ENCODE peak calls at places on chromosomes 3 and 15, in ten cellular contexts. One of them, this sample, is unnamed.

GRCh38 chr15:66963710-66964109 is 101.7 kb upstream of the SMAD3 start:
- DNase-seq in stimulated activated CD4-positive, alpha-beta T cell treated with anti-CD3 and anti-CD28 coated beads, TNF-alpha, amount 100 ng/mL, for 48 hours: no peak
- DNase-seq in NCI-H2171 treated with DMSO at 0.1 percent for 48 hours: no peak
- DNase-seq in nucleus accumbens: no peak
- DNase-seq in left lung: no peak
- DNase-seq in stimulated activated CD8-positive, alpha-beta memory T cell treated with anti-CD3 and anti-CD28 coated beads, Interleukin-4, amount 100 ng/mL, for 1 hour: no peak
- DNase-seq in fibroblast of lung: no peak
- DNase-seq in endothelial cell: no peak
- DNase-seq in GM23338: no peak
- DNase-seq in T follicular helper cell: no peak
- DNase-seq in this sample: no peak

GRCh38 chr3:177804646-177805045 is 607.4 kb upstream of the TBL1XR1 start:
- DNase-seq in stimulated activated CD4-positive, alpha-beta T cell treated with anti-CD3 and anti-CD28 coated beads, TNF-alpha, amount 100 ng/mL, for 48 hours: no peak
- DNase-seq in NCI-H2171 treated with DMSO at 0.1 percent for 48 hours: no peak
- DNase-seq in nucleus accumbens: no peak
- DNase-seq in left lung: no peak
- DNase-seq in stimulated activated CD8-positive, alpha-beta memory T cell treated with anti-CD3 and anti-CD28 coated beads, Interleukin-4, amount 100 ng/mL, for 1 hour: no peak
- DNase-seq in fibroblast of lung: no peak
- DNase-seq in endothelial cell: no peak
- DNase-seq in GM23338: no peak
- DNase-seq in T follicular helper cell: no peak
- DNase-seq in this sample: no peak

GRCh38 chr15:43279496-43279895 is 12.8 kb upstream of the TGM5 start:
- DNase-seq in stimulated activated CD4-positive, alpha-beta T cell treated with anti-CD3 and anti-CD28 coated beads, TNF-alpha, amount 100 ng/mL, for 48 hours: no peak
- DNase-seq in NCI-H2171 treated with DMSO at 0.1 percent for 48 hours: no peak
- DNase-seq in nucleus accumbens: no peak
- DNase-seq in left lung: no peak
- DNase-seq in stimulated activated CD8-positive, alpha-beta memory T cell treated with anti-CD3 and anti-CD28 coated beads, Interleukin-4, amount 100 ng/mL, for 1 hour: no peak
- DNase-seq in fibroblast of lung: no peak
- DNase-seq in endothelial cell: no peak
- DNase-seq in GM23338: no peak
- DNase-seq in T follicular helper cell: no peak
- DNase-seq in this sample: no peak

GRCh38 chr15:89090791-89091666 is 2.8 kb downstream of the ABHD2 start:
- DNase-seq in stimulated activated CD4-positive, alpha-beta T cell treated with anti-CD3 and anti-CD28 coated beads, TNF-alpha, amount 100 ng/mL, for 48 hours: no peak
- DNase-seq in NCI-H2171 treated with DMSO at 0.1 percent for 48 hours: no peak
- DNase-seq in nucleus accumbens: peak
- DNase-seq in left lung: peak
- DNase-seq in stimulated activated CD8-positive, alpha-beta memory T cell treated with anti-CD3 and anti-CD28 coated beads, Interleukin-4, amount 100 ng/mL, for 1 hour: no peak
- DNase-seq in fibroblast of lung: peak
- DNase-seq in endothelial cell: no peak
- DNase-seq in GM23338: no peak
- DNase-seq in T follicular helper cell: peak
- DNase-seq in this sample: peak

GRCh38 chr3:85933326-85933725 is 974.5 kb downstream of the CADM2 start:
- DNase-seq in stimulated activated CD4-positive, alpha-beta T cell treated with anti-CD3 and anti-CD28 coated beads, TNF-alpha, amount 100 ng/mL, for 48 hours: no peak
- DNase-seq in NCI-H2171 treated with DMSO at 0.1 percent for 48 hours: no peak
- DNase-seq in nucleus accumbens: no peak
- DNase-seq in left lung: no peak
- DNase-seq in stimulated activated CD8-positive, alpha-beta memory T cell treated with anti-CD3 and anti-CD28 coated beads, Interleukin-4, amount 100 ng/mL, for 1 hour: no peak
- DNase-seq in fibroblast of lung: no peak
- DNase-seq in endothelial cell: no peak
- DNase-seq in GM23338: no peak
- DNase-seq in T follicular helper cell: no peak
- DNase-seq in this sample: no peak

GRCh38 chr3:135142530-135142929 is 347.5 kb downstream of the EPHB1 start:
- DNase-seq in stimulated activated CD4-positive, alpha-beta T cell treated with anti-CD3 and anti-CD28 coated beads, TNF-alpha, amount 100 ng/mL, for 48 hours: no peak
- DNase-seq in NCI-H2171 treated with DMSO at 0.1 percent for 48 hours: no peak
- DNase-seq in nucleus accumbens: no peak
- DNase-seq in left lung: no peak
- DNase-seq in stimulated activated CD8-positive, alpha-beta memory T cell treated with anti-CD3 and anti-CD28 coated beads, Interleukin-4, amount 100 ng/mL, for 1 hour: no peak
- DNase-seq in fibroblast of lung: no peak
- DNase-seq in endothelial cell: no peak
- DNase-seq in GM23338: no peak
- DNase-seq in T follicular helper cell: no peak
- DNase-seq in this sample: no peak

GRCh38 chr3:137769321-137770065 is 5.4 kb downstream of the SOX14 start:
- DNase-seq in stimulated activated CD4-positive, alpha-beta T cell treated with anti-CD3 and anti-CD28 coated beads, TNF-alpha, amount 100 ng/mL, for 48 hours: no peak
- DNase-seq in NCI-H2171 treated with DMSO at 0.1 percent for 48 hours: no peak
- DNase-seq in nucleus accumbens: no peak
- DNase-seq in left lung: peak
- DNase-seq in stimulated activated CD8-positive, alpha-beta memory T cell treated with anti-CD3 and anti-CD28 coated beads, Interleukin-4, amount 100 ng/mL, for 1 hour: no peak
- DNase-seq in fibroblast of lung: no peak
- DNase-seq in endothelial cell: peak
- DNase-seq in GM23338: peak
- DNase-seq in T follicular helper cell: no peak
- DNase-seq in this sample: no peak

GRCh38 chr3:67481126-67481525 is 173.3 kb downstream of the SUCLG2 start:
- DNase-seq in stimulated activated CD4-positive, alpha-beta T cell treated with anti-CD3 and anti-CD28 coated beads, TNF-alpha, amount 100 ng/mL, for 48 hours: no peak
- DNase-seq in NCI-H2171 treated with DMSO at 0.1 percent for 48 hours: no peak
- DNase-seq in nucleus accumbens: no peak
- DNase-seq in left lung: no peak
- DNase-seq in stimulated activated CD8-positive, alpha-beta memory T cell treated with anti-CD3 and anti-CD28 coated beads, Interleukin-4, amount 100 ng/mL, for 1 hour: no peak
- DNase-seq in fibroblast of lung: no peak
- DNase-seq in endothelial cell: no peak
- DNase-seq in GM23338: no peak
- DNase-seq in T follicular helper cell: no peak
- DNase-seq in this sample: no peak

GRCh38 chr15:89128320-89129122 is 40.3 kb downstream of the ABHD2 start:
- DNase-seq in stimulated activated CD4-positive, alpha-beta T cell treated with anti-CD3 and anti-CD28 coated beads, TNF-alpha, amount 100 ng/mL, for 48 hours: no peak
- DNase-seq in NCI-H2171 treated with DMSO at 0.1 percent for 48 hours: no peak
- DNase-seq in nucleus accumbens: no peak
- DNase-seq in left lung: no peak
- DNase-seq in stimulated activated CD8-positive, alpha-beta memory T cell treated with anti-CD3 and anti-CD28 coated beads, Interleukin-4, amount 100 ng/mL, for 1 hour: no peak
- DNase-seq in fibroblast of lung: no peak
- DNase-seq in endothelial cell: no peak
- DNase-seq in GM23338: no peak
- DNase-seq in T follicular helper cell: no peak
- DNase-seq in this sample: no peak

GRCh38 chr15:56249080-56249479 is 5.4 kb upstream of the RFX7 start:
- DNase-seq in stimulated activated CD4-positive, alpha-beta T cell treated with anti-CD3 and anti-CD28 coated beads, TNF-alpha, amount 100 ng/mL, for 48 hours: no peak
- DNase-seq in NCI-H2171 treated with DMSO at 0.1 percent for 48 hours: peak
- DNase-seq in nucleus accumbens: no peak
- DNase-seq in left lung: no peak
- DNase-seq in stimulated activated CD8-positive, alpha-beta memory T cell treated with anti-CD3 and anti-CD28 coated beads, Interleukin-4, amount 100 ng/mL, for 1 hour: no peak
- DNase-seq in fibroblast of lung: peak
- DNase-seq in endothelial cell: peak
- DNase-seq in GM23338: peak
- DNase-seq in T follicular helper cell: no peak
- DNase-seq in this sample: peak

GRCh38 chr3:20575153-20575552 is 389.1 kb upstream of the SGO1 start:
- DNase-seq in stimulated activated CD4-positive, alpha-beta T cell treated with anti-CD3 and anti-CD28 coated beads, TNF-alpha, amount 100 ng/mL, for 48 hours: no peak
- DNase-seq in NCI-H2171 treated with DMSO at 0.1 percent for 48 hours: no peak
- DNase-seq in nucleus accumbens: no peak
- DNase-seq in left lung: no peak
- DNase-seq in stimulated activated CD8-positive, alpha-beta memory T cell treated with anti-CD3 and anti-CD28 coated beads, Interleukin-4, amount 100 ng/mL, for 1 hour: no peak
- DNase-seq in fibroblast of lung: peak
- DNase-seq in endothelial cell: no peak
- DNase-seq in GM23338: no peak
- DNase-seq in T follicular helper cell: no peak
- DNase-seq in this sample: no peak

GRCh38 chr3:140206196-140207040 is 271.4 kb downstream of the CLSTN2 start:
- DNase-seq in stimulated activated CD4-positive, alpha-beta T cell treated with anti-CD3 and anti-CD28 coated beads, TNF-alpha, amount 100 ng/mL, for 48 hours: no peak
- DNase-seq in NCI-H2171 treated with DMSO at 0.1 percent for 48 hours: peak
- DNase-seq in nucleus accumbens: no peak
- DNase-seq in left lung: no peak
- DNase-seq in stimulated activated CD8-positive, alpha-beta memory T cell treated with anti-CD3 and anti-CD28 coated beads, Interleukin-4, amount 100 ng/mL, for 1 hour: no peak
- DNase-seq in fibroblast of lung: peak
- DNase-seq in endothelial cell: peak
- DNase-seq in GM23338: peak
- DNase-seq in T follicular helper cell: no peak
- DNase-seq in this sample: peak

GRCh38 chr3:133574260-133574881 is 885 bp downstream of the CDV3 start:
- DNase-seq in stimulated activated CD4-positive, alpha-beta T cell treated with anti-CD3 and anti-CD28 coated beads, TNF-alpha, amount 100 ng/mL, for 48 hours: peak
- DNase-seq in NCI-H2171 treated with DMSO at 0.1 percent for 48 hours: no peak
- DNase-seq in nucleus accumbens: no peak
- DNase-seq in left lung: peak
- DNase-seq in stimulated activated CD8-positive, alpha-beta memory T cell treated with anti-CD3 and anti-CD28 coated beads, Interleukin-4, amount 100 ng/mL, for 1 hour: peak
- DNase-seq in fibroblast of lung: peak
- DNase-seq in endothelial cell: peak
- DNase-seq in GM23338: peak
- DNase-seq in T follicular helper cell: peak
- DNase-seq in this sample: no peak

GRCh38 chr15:77653832-77654480 is 21.2 kb upstream of the LINGO1 start:
- DNase-seq in stimulated activated CD4-positive, alpha-beta T cell treated with anti-CD3 and anti-CD28 coated beads, TNF-alpha, amount 100 ng/mL, for 48 hours: no peak
- DNase-seq in NCI-H2171 treated with DMSO at 0.1 percent for 48 hours: no peak
- DNase-seq in nucleus accumbens: no peak
- DNase-seq in left lung: no peak
- DNase-seq in stimulated activated CD8-positive, alpha-beta memory T cell treated with anti-CD3 and anti-CD28 coated beads, Interleukin-4, amount 100 ng/mL, for 1 hour: no peak
- DNase-seq in fibroblast of lung: no peak
- DNase-seq in endothelial cell: no peak
- DNase-seq in GM23338: no peak
- DNase-seq in T follicular helper cell: no peak
- DNase-seq in this sample: no peak

GRCh38 chr3:31960793-31961431 is 20.1 kb downstream of the OSBPL10 start:
- DNase-seq in stimulated activated CD4-positive, alpha-beta T cell treated with anti-CD3 and anti-CD28 coated beads, TNF-alpha, amount 100 ng/mL, for 48 hours: no peak
- DNase-seq in NCI-H2171 treated with DMSO at 0.1 percent for 48 hours: peak
- DNase-seq in nucleus accumbens: no peak
- DNase-seq in left lung: no peak
- DNase-seq in stimulated activated CD8-positive, alpha-beta memory T cell treated with anti-CD3 and anti-CD28 coated beads, Interleukin-4, amount 100 ng/mL, for 1 hour: no peak
- DNase-seq in fibroblast of lung: peak
- DNase-seq in endothelial cell: no peak
- DNase-seq in GM23338: peak
- DNase-seq in T follicular helper cell: no peak
- DNase-seq in this sample: no peak

GRCh38 chr3:106573605-106574004 is 704.8 kb upstream of the CBLB start:
- DNase-seq in stimulated activated CD4-positive, alpha-beta T cell treated with anti-CD3 and anti-CD28 coated beads, TNF-alpha, amount 100 ng/mL, for 48 hours: no peak
- DNase-seq in NCI-H2171 treated with DMSO at 0.1 percent for 48 hours: peak
- DNase-seq in nucleus accumbens: no peak
- DNase-seq in left lung: no peak
- DNase-seq in stimulated activated CD8-positive, alpha-beta memory T cell treated with anti-CD3 and anti-CD28 coated beads, Interleukin-4, amount 100 ng/mL, for 1 hour: no peak
- DNase-seq in fibroblast of lung: no peak
- DNase-seq in endothelial cell: no peak
- DNase-seq in GM23338: no peak
- DNase-seq in T follicular helper cell: no peak
- DNase-seq in this sample: no peak

GRCh38 chr3:47964740-47965139 is 51.5 kb downstream of the MAP4 start:
- DNase-seq in stimulated activated CD4-positive, alpha-beta T cell treated with anti-CD3 and anti-CD28 coated beads, TNF-alpha, amount 100 ng/mL, for 48 hours: no peak
- DNase-seq in NCI-H2171 treated with DMSO at 0.1 percent for 48 hours: no peak
- DNase-seq in nucleus accumbens: no peak
- DNase-seq in left lung: no peak
- DNase-seq in stimulated activated CD8-positive, alpha-beta memory T cell treated with anti-CD3 and anti-CD28 coated beads, Interleukin-4, amount 100 ng/mL, for 1 hour: no peak
- DNase-seq in fibroblast of lung: peak
- DNase-seq in endothelial cell: no peak
- DNase-seq in GM23338: no peak
- DNase-seq in T follicular helper cell: no peak
- DNase-seq in this sample: no peak

GRCh38 chr3:172209333-172210321 is 170.2 kb downstream of the FNDC3B start:
- DNase-seq in stimulated activated CD4-positive, alpha-beta T cell treated with anti-CD3 and anti-CD28 coated beads, TNF-alpha, amount 100 ng/mL, for 48 hours: no peak
- DNase-seq in NCI-H2171 treated with DMSO at 0.1 percent for 48 hours: no peak
- DNase-seq in nucleus accumbens: peak
- DNase-seq in left lung: no peak
- DNase-seq in stimulated activated CD8-positive, alpha-beta memory T cell treated with anti-CD3 and anti-CD28 coated beads, Interleukin-4, amount 100 ng/mL, for 1 hour: no peak
- DNase-seq in fibroblast of lung: no peak
- DNase-seq in endothelial cell: no peak
- DNase-seq in GM23338: no peak
- DNase-seq in T follicular helper cell: no peak
- DNase-seq in this sample: peak

GRCh38 chr3:108879915-108880314 is 57.3 kb downstream of the TRAT1 start:
- DNase-seq in stimulated activated CD4-positive, alpha-beta T cell treated with anti-CD3 and anti-CD28 coated beads, TNF-alpha, amount 100 ng/mL, for 48 hours: no peak
- DNase-seq in NCI-H2171 treated with DMSO at 0.1 percent for 48 hours: no peak
- DNase-seq in nucleus accumbens: no peak
- DNase-seq in left lung: no peak
- DNase-seq in stimulated activated CD8-positive, alpha-beta memory T cell treated with anti-CD3 and anti-CD28 coated beads, Interleukin-4, amount 100 ng/mL, for 1 hour: no peak
- DNase-seq in fibroblast of lung: no peak
- DNase-seq in endothelial cell: no peak
- DNase-seq in GM23338: peak
- DNase-seq in T follicular helper cell: no peak
- DNase-seq in this sample: no peak

GRCh38 chr3:43770426-43771103 is 79.8 kb downstream of the ABHD5 start:
- DNase-seq in stimulated activated CD4-positive, alpha-beta T cell treated with anti-CD3 and anti-CD28 coated beads, TNF-alpha, amount 100 ng/mL, for 48 hours: no peak
- DNase-seq in NCI-H2171 treated with DMSO at 0.1 percent for 48 hours: no peak
- DNase-seq in nucleus accumbens: no peak
- DNase-seq in left lung: no peak
- DNase-seq in stimulated activated CD8-positive, alpha-beta memory T cell treated with anti-CD3 and anti-CD28 coated beads, Interleukin-4, amount 100 ng/mL, for 1 hour: no peak
- DNase-seq in fibroblast of lung: no peak
- DNase-seq in endothelial cell: no peak
- DNase-seq in GM23338: no peak
- DNase-seq in T follicular helper cell: no peak
- DNase-seq in this sample: peak

GRCh38 chr3:129665024-129665768 is 58.7 kb upstream of the PLXND1 start:
- DNase-seq in stimulated activated CD4-positive, alpha-beta T cell treated with anti-CD3 and anti-CD28 coated beads, TNF-alpha, amount 100 ng/mL, for 48 hours: no peak
- DNase-seq in NCI-H2171 treated with DMSO at 0.1 percent for 48 hours: no peak
- DNase-seq in nucleus accumbens: no peak
- DNase-seq in left lung: no peak
- DNase-seq in stimulated activated CD8-positive, alpha-beta memory T cell treated with anti-CD3 and anti-CD28 coated beads, Interleukin-4, amount 100 ng/mL, for 1 hour: no peak
- DNase-seq in fibroblast of lung: peak
- DNase-seq in endothelial cell: no peak
- DNase-seq in GM23338: no peak
- DNase-seq in T follicular helper cell: no peak
- DNase-seq in this sample: no peak

GRCh38 chr15:63283126-63283525 is 5.7 kb downstream of the APH1B start:
- DNase-seq in stimulated activated CD4-positive, alpha-beta T cell treated with anti-CD3 and anti-CD28 coated beads, TNF-alpha, amount 100 ng/mL, for 48 hours: no peak
- DNase-seq in NCI-H2171 treated with DMSO at 0.1 percent for 48 hours: no peak
- DNase-seq in nucleus accumbens: no peak
- DNase-seq in left lung: peak
- DNase-seq in stimulated activated CD8-positive, alpha-beta memory T cell treated with anti-CD3 and anti-CD28 coated beads, Interleukin-4, amount 100 ng/mL, for 1 hour: no peak
- DNase-seq in fibroblast of lung: no peak
- DNase-seq in endothelial cell: no peak
- DNase-seq in GM23338: no peak
- DNase-seq in T follicular helper cell: no peak
- DNase-seq in this sample: no peak

GRCh38 chr15:84938726-84939125 is 42.9 kb upstream of the PDE8A start:
- DNase-seq in stimulated activated CD4-positive, alpha-beta T cell treated with anti-CD3 and anti-CD28 coated beads, TNF-alpha, amount 100 ng/mL, for 48 hours: no peak
- DNase-seq in NCI-H2171 treated with DMSO at 0.1 percent for 48 hours: no peak
- DNase-seq in nucleus accumbens: no peak
- DNase-seq in left lung: no peak
- DNase-seq in stimulated activated CD8-positive, alpha-beta memory T cell treated with anti-CD3 and anti-CD28 coated beads, Interleukin-4, amount 100 ng/mL, for 1 hour: no peak
- DNase-seq in fibroblast of lung: no peak
- DNase-seq in endothelial cell: no peak
- DNase-seq in GM23338: no peak
- DNase-seq in T follicular helper cell: no peak
- DNase-seq in this sample: no peak

GRCh38 chr3:57091471-57091870 is 31.0 kb downstream of the SPATA12 start:
- DNase-seq in stimulated activated CD4-positive, alpha-beta T cell treated with anti-CD3 and anti-CD28 coated beads, TNF-alpha, amount 100 ng/mL, for 48 hours: no peak
- DNase-seq in NCI-H2171 treated with DMSO at 0.1 percent for 48 hours: no peak
- DNase-seq in nucleus accumbens: no peak
- DNase-seq in left lung: no peak
- DNase-seq in stimulated activated CD8-positive, alpha-beta memory T cell treated with anti-CD3 and anti-CD28 coated beads, Interleukin-4, amount 100 ng/mL, for 1 hour: no peak
- DNase-seq in fibroblast of lung: peak
- DNase-seq in endothelial cell: no peak
- DNase-seq in GM23338: no peak
- DNase-seq in T follicular helper cell: no peak
- DNase-seq in this sample: no peak

GRCh38 chr15:100900136-100900894 is 18.8 kb upstream of the LRRK1 start:
- DNase-seq in stimulated activated CD4-positive, alpha-beta T cell treated with anti-CD3 and anti-CD28 coated beads, TNF-alpha, amount 100 ng/mL, for 48 hours: no peak
- DNase-seq in NCI-H2171 treated with DMSO at 0.1 percent for 48 hours: no peak
- DNase-seq in nucleus accumbens: no peak
- DNase-seq in left lung: no peak
- DNase-seq in stimulated activated CD8-positive, alpha-beta memory T cell treated with anti-CD3 and anti-CD28 coated beads, Interleukin-4, amount 100 ng/mL, for 1 hour: no peak
- DNase-seq in fibroblast of lung: no peak
- DNase-seq in endothelial cell: no peak
- DNase-seq in GM23338: no peak
- DNase-seq in T follicular helper cell: no peak
- DNase-seq in this sample: no peak

GRCh38 chr3:126083511-126083912 is 412 bp downstream of the SLC41A3 start:
- DNase-seq in stimulated activated CD4-positive, alpha-beta T cell treated with anti-CD3 and anti-CD28 coated beads, TNF-alpha, amount 100 ng/mL, for 48 hours: peak
- DNase-seq in NCI-H2171 treated with DMSO at 0.1 percent for 48 hours: peak
- DNase-seq in nucleus accumbens: peak
- DNase-seq in left lung: no peak
- DNase-seq in stimulated activated CD8-positive, alpha-beta memory T cell treated with anti-CD3 and anti-CD28 coated beads, Interleukin-4, amount 100 ng/mL, for 1 hour: peak
- DNase-seq in fibroblast of lung: peak
- DNase-seq in endothelial cell: peak
- DNase-seq in GM23338: peak
- DNase-seq in T follicular helper cell: peak
- DNase-seq in this sample: peak

GRCh38 chr15:69590201-69590600 is 137.6 kb downstream of the RPLP1 start:
- DNase-seq in stimulated activated CD4-positive, alpha-beta T cell treated with anti-CD3 and anti-CD28 coated beads, TNF-alpha, amount 100 ng/mL, for 48 hours: no peak
- DNase-seq in NCI-H2171 treated with DMSO at 0.1 percent for 48 hours: no peak
- DNase-seq in nucleus accumbens: no peak
- DNase-seq in left lung: no peak
- DNase-seq in stimulated activated CD8-positive, alpha-beta memory T cell treated with anti-CD3 and anti-CD28 coated beads, Interleukin-4, amount 100 ng/mL, for 1 hour: no peak
- DNase-seq in fibroblast of lung: no peak
- DNase-seq in endothelial cell: no peak
- DNase-seq in GM23338: no peak
- DNase-seq in T follicular helper cell: no peak
- DNase-seq in this sample: no peak

GRCh38 chr3:187012609-187013051 is 82.3 kb downstream of the ST6GAL1 start:
- DNase-seq in stimulated activated CD4-positive, alpha-beta T cell treated with anti-CD3 and anti-CD28 coated beads, TNF-alpha, amount 100 ng/mL, for 48 hours: no peak
- DNase-seq in NCI-H2171 treated with DMSO at 0.1 percent for 48 hours: no peak
- DNase-seq in nucleus accumbens: no peak
- DNase-seq in left lung: no peak
- DNase-seq in stimulated activated CD8-positive, alpha-beta memory T cell treated with anti-CD3 and anti-CD28 coated beads, Interleukin-4, amount 100 ng/mL, for 1 hour: no peak
- DNase-seq in fibroblast of lung: no peak
- DNase-seq in endothelial cell: peak
- DNase-seq in GM23338: no peak
- DNase-seq in T follicular helper cell: peak
- DNase-seq in this sample: peak